ENCODE peak calls at places on chromosome 20, in five cellular contexts. Y is H7, G is right cardiac atrium, E is right atrium auricular region, X is BJ. L is an unnamed sample.

GRCh38 chr20:18727032-18727508 is 86.5 kb upstream of the SCP2D1 start:
- DNase-seq in E (no peak), X (no peak), Y (no peak), G (no peak), L (no peak)

GRCh38 chr20:1309439-1309847 is 19.5 kb downstream of the SDCBP2 start:
- DNase-seq in E (no peak), Y (peak; percentile 85), G (no peak), X (no peak), L (no peak)

GRCh38 chr20:63536997-63537524 is at the start of gene PTK6:
- DNase-seq in X (no peak), G (peak; percentile 59), E (no peak), Y (no peak), L (no peak)

GRCh38 chr20:63698739-63699465 is 2.5 kb downstream of the TNFRSF6B start:
- DNase-seq in Y (peak; percentile 78), G (peak; percentile 80), X (peak; percentile 51), E (peak; percentile 78), L (peak; percentile 75)

GRCh38 chr20:7358670-7359069 is 581.6 kb downstream of the HAO1 start:
- DNase-seq in E (no peak), Y (peak; percentile 9), G (no peak), X (no peak), L (no peak)

GRCh38 chr20:42855896-42856295 is 333.8 kb downstream of the PTPRT start:
- DNase-seq in Y (no peak), G (no peak), E (no peak), X (no peak), L (no peak)

GRCh38 chr20:13312300-13312699 is 91.2 kb downstream of the ISM1 start:
- DNase-seq in G (no peak), X (no peak), Y (no peak), E (no peak), L (no peak)

GRCh38 chr20:11901127-11901526 is 16.6 kb upstream of the BTBD3 start:
- DNase-seq in X (peak; percentile 58), G (no peak), Y (no peak), E (no peak), L (peak; percentile 59)

GRCh38 chr20:5008743-5009142 is 7.4 kb upstream of the SLC23A2 start:
- DNase-seq in Y (no peak), E (no peak), G (peak; percentile 21), X (no peak), L (no peak)

GRCh38 chr20:64119681-64120341 is 12.4 kb upstream of the NPBWR2 start:
- DNase-seq in E (no peak), G (no peak), Y (peak; percentile 71), X (no peak), L (no peak)

GRCh38 chr20:50728981-50729874 is 2.2 kb upstream of the PARD6B start:
- DNase-seq in X (no peak), Y (no peak), G (no peak), E (peak; percentile 38), L (no peak)

GRCh38 chr20:44089987-44090674 is 96.9 kb downstream of the JPH2 start:
- DNase-seq in E (no peak), Y (no peak), G (no peak), X (no peak), L (no peak)

GRCh38 chr20:15831201-15831600 is 742.0 kb downstream of the KIF16B start:
- DNase-seq in X (no peak), G (no peak), E (no peak), Y (no peak), L (no peak)

GRCh38 chr20:17128206-17128605 is 98.6 kb upstream of the PCSK2 start:
- DNase-seq in Y (no peak), G (no peak), E (no peak), X (no peak), L (no peak)

GRCh38 chr20:9241721-9242427 is 173.0 kb downstream of the PLCB4 start:
- DNase-seq in X (no peak), G (no peak), Y (no peak), E (no peak), L (no peak)

GRCh38 chr20:44585042-44585968 is 2.9 kb downstream of the PKIG start:
- DNase-seq in Y (no peak), G (no peak), X (no peak), E (no peak), L (no peak)

GRCh38 chr20:4064118-4064962 is 49.0 kb upstream of the RNF24 start:
- DNase-seq in X (peak; percentile 78), G (peak; percentile 92), E (peak; percentile 92), Y (peak; percentile 82), L (no peak)

DNA sequence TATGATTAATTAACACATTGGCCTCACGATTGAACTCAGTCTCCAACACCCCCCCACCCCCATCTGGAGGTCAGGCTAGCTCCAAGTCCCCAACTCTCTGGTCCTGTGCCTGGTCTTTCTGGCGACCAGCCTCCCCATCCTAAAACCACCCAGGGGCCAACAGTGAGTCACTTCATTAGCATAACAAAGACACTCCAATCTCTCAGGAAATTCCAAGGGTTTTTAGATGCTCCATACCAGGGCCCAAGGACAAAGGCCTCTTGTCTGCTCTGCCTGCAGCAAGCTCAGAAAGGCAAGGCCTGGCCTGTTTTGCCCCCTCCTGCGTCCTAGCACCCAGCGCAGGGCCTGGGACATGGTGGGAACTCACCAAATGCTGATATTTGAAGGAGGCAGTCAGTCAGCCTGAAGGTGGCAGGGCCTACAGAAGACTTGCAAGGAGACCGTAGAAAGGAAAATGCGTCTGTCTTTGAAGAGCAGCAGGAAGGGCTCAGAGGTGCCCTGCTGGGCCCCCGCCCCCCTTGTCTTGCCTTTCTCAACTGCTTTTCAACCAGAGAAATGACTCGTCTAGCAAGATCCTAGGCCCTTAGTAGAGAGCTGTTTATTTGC is 184.7 kb downstream of the CDH4 start:
- DNase-seq in Y (peak; percentile 90), E (no peak), G (peak; percentile 25), X (no peak), L (peak; percentile 66)
- H3K4me3 ChIP-seq in Y (no peak overlapping the region), E (no peak overlapping the region), G (no peak overlapping the region), X (no peak overlapping the region), L (no peak overlapping the region)

GRCh38 chr20:46920114-46920513 is 25.5 kb downstream of the EYA2 start:
- DNase-seq in X (no peak), G (no peak), Y (no peak), E (no peak), L (no peak)

GRCh38 chr20:46916244-46916603 is 21.6 kb downstream of the EYA2 start:
- DNase-seq in E (no peak), Y (no peak), X (no peak), G (no peak), L (no peak)

GRCh38 chr20:46915580-46916243 is 21.1 kb downstream of the EYA2 start:
- DNase-seq in X (no peak), Y (no peak), G (no peak), E (no peak), L (no peak)

GRCh38 chr20:46914789-46915359 is 20.2 kb downstream of the EYA2 start:
- DNase-seq in X (no peak), E (peak; percentile 72), G (peak; percentile 61), Y (no peak), L (no peak)

DNA sequence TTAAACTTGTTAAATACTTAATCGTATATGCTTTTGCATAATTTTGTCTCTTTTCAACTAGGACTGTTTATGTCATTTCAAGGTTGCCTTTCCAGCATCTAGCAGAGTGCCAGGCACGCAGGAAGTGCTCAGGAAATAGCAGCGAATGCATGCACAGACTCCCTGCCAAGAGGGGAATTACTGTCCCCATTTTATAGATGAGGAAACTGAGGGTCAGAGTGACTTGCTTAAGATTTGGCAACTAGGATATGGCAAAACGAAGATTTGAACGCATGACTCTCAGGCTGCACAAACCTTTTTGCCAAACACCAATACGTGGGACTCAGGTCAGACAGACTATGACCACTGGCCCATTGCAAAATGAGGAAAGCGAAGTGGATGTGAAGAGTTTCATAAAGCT is 22.5 kb downstream of the EYA2 start:
- DNase-seq in X (no peak), Y (no peak), G (no peak), E (no peak), L (no peak)
- H3K27me3 ChIP-seq in X (no peaks in the 10 kb centered on the region), Y (no peaks in the 10 kb centered on the region), G (no peaks in the 10 kb centered on the region), E (no peaks in the 10 kb centered on the region), L (no peaks in the 10 kb centered on the region)

DNA sequence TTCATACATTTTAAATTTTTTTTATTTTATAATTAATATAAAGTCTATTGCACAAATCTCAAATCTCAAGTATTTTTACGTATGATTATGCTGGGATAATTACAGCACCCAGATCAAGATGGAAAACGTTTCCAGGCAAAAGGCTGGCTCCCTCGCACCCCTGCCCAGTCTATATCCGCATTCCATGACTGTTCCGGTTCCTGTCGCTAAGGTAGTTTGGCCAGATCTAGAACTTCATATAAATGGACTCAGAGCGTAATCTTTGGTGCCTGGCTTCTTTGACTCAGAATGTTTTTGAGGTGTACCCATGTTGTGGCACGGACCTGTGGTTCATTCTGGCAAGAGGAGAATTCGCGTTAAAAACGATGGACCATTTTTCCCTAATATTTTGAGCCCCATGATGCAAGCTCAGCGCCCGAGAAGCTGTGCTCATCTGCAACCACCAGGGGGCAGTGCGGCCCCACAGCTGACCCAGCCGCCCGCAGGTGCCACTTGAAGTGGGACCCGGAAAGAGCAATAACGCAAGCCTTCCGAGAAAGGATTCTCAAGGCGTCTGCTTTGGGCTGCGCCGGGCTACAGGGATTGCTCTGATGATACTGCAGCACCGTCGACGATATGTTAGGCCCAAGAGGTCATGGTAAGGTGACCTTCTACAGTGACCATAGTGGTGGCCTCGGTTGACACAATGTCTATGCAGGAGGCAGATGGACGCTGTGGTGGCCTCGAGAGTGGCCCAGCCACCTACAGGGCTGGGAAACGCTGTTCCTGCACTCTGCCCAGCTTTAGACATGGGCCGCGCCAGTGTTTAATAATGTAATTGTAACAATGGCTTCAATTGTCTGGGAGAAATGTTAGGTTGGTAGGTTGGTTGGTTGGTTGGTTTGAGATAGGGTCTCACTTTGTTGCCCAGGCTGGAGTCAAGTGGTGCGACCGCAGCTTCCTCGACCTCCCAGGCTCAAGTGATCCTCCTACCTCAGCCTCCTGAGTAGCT is 160.1 kb downstream of the ZMYND8 start:
- DNase-seq in X (no peak), G (peak; percentile 72), Y (peak; percentile 89), E (peak; percentile 77), L (no peak)
- H3K4me3 ChIP-seq in X (no peak overlapping the region), G (no peak overlapping the region), Y (no peak overlapping the region), E (no peak overlapping the region), L (no peak overlapping the region)

GRCh38 chr20:24986436-24987015 is 6.0 kb downstream of the APMAP start:
- DNase-seq in Y (no peak), G (no peak), E (peak; percentile 49), X (no peak), L (no peak)

GRCh38 chr20:24985802-24986201 is 6.7 kb downstream of the APMAP start:
- DNase-seq in E (peak; percentile 57), G (no peak), Y (no peak), X (no peak), L (no peak)

GRCh38 chr20:24987244-24987643 is 5.3 kb downstream of the APMAP start:
- DNase-seq in G (no peak), E (peak; percentile 9), X (no peak), Y (no peak), L (no peak)

GRCh38 chr20:24983896-24984295 is 8.7 kb downstream of the APMAP start:
- DNase-seq in G (no peak), E (peak; percentile 57), Y (no peak), X (no peak), L (no peak)

DNA sequence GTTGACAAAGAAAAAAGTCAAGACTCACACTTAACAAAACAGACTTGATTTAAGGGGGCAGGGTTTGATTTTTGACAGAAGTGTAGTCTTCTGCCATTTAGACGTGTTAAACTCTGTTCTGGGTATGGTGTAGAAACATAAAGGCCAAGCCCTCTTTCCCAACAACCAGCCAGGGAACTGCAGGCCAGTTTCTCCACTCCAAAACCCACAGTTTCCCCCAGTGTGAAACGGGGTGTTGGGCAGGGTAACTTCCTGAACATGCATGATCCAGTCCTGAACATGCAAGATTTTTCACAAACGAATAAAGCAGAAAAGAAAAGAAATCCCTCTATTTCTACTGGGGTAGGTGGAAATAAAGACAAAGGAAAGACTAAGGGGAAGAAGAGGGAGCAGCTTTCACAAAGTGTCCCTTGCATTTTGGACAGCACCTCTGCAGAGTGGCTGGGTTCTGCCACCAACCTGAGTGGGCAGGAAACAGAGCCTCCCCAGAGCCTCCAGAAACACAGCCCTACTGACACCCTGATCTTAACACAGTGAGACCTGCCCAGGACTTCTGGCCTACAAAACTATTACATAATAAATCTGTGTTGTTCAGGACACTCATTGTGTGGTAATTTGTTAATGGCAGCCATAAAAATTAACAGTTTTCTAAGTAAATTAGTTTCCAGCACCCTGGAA is 7.4 kb downstream of the APMAP start:
- DNase-seq in G (no peak), E (peak; percentile 59), Y (no peak), X (no peak), L (no peak)
- H3K27me3 ChIP-seq in G (no peaks in the 10 kb centered on the region), E (no peaks in the 10 kb centered on the region), Y (no peaks in the 10 kb centered on the region), X (no peaks in the 10 kb centered on the region), L (no peaks in the 10 kb centered on the region)

L was measured in kidney epithelial cell.